ENCODE peak calls at places on chromosomes 12 and 14, in six cellular contexts. L is tibial artery, P is left ventricle myocardium inferior, H is DND-41, G is spleen, X is ascending aorta. B is an unnamed sample.

GRCh38 chr12:92879698-92880322 is 49.3 kb downstream of the EEA1 start:
- DNase-seq in L (no peak), P (no peak), H (no peak), G (no peak), X (no peak), B (no peak)

GRCh38 chr12:51951843-51952722 is 584 bp downstream of the ACVR1B start:
- DNase-seq in L (peak; percentile 60), P (no peak), H (peak; percentile 35), G (peak; percentile 81), X (no peak), B (no peak)

GRCh38 chr14:105859717-105860614 is 333.6 kb downstream of the TMEM121 start:
- DNase-seq in L (peak; percentile 3), P (peak; percentile 11), H (peak; percentile 54), G (peak; percentile 84), X (no peak), B (peak; percentile 57)

GRCh38 chr12:48157889-48158370 is 615 bp upstream of the ASB8 start:
- DNase-seq in L (no peak), P (no peak), H (peak; percentile 18), G (no peak), X (no peak), B (no peak)

GRCh38 chr12:4535092-4535491 is 3.6 kb upstream of the RAD51AP1 start:
- DNase-seq in L (no peak), P (no peak), H (no peak), G (no peak), X (no peak), B (no peak)

GRCh38 chr12:89765959-89766824 is 57.6 kb upstream of the ATP2B1 start:
- DNase-seq in L (no peak), P (no peak), H (no peak), G (no peak), X (no peak), B (no peak)

GRCh38 chr14:94594441-94594840 is 13.2 kb downstream of the SERPINA5 start:
- DNase-seq in L (no peak), P (no peak), H (no peak), G (no peak), X (no peak), B (no peak)

GRCh38 chr14:23177181-23177580 is 6.3 kb downstream of the SLC7A8 start:
- DNase-seq in L (no peak), P (no peak), H (no peak), G (no peak), X (no peak), B (no peak)

GRCh38 chr12:3753549-3754284 is 808 bp upstream of the CRACR2A start:
- DNase-seq in L (peak; percentile 25), P (peak; percentile 41), H (peak; percentile 28), G (peak; percentile 82), X (no peak), B (no peak)

GRCh38 chr12:3544296-3544965 is 53.4 kb downstream of the PRMT8 start:
- DNase-seq in L (no peak), P (no peak), H (no peak), G (no peak), X (no peak), B (no peak)

GRCh38 chr12:121582583-121583333 is 1.9 kb upstream of the KDM2B start:
- DNase-seq in L (no peak), P (no peak), H (no peak), G (no peak), X (no peak), B (no peak)

GRCh38 chr12:50166776-50167025 is 468 bp downstream of the CERS5 start:
- DNase-seq in L (no peak), P (peak; percentile 32), H (no peak), G (no peak), X (no peak), B (no peak)

GRCh38 chr12:94372379-94372930 is 87.2 kb downstream of the CEP83 start:
- DNase-seq in L (no peak), P (no peak), H (no peak), G (no peak), X (no peak), B (no peak)

GRCh38 chr14:39016733-39017095 is 86.3 kb downstream of the SEC23A start:
- DNase-seq in L (no peak), P (no peak), H (no peak), G (no peak), X (no peak), B (no peak)

GRCh38 chr12:23262670-23263069 is 637.7 kb downstream of the ETNK1 start:
- DNase-seq in L (no peak), P (no peak), H (no peak), G (no peak), X (no peak), B (no peak)

GRCh38 chr12:52648012-52648550 is 3.9 kb downstream of the KRT2 start:
- DNase-seq in L (no peak), P (no peak), H (no peak), G (no peak), X (no peak), B (no peak)

GRCh38 chr12:58757422-58757821 is 162.9 kb downstream of the LRIG3 start:
- DNase-seq in L (no peak), P (no peak), H (no peak), G (no peak), X (no peak), B (no peak)

GRCh38 chr14:39426605-39427004 is 5.6 kb downstream of the FBXO33 start:
- DNase-seq in L (no peak), P (no peak), H (no peak), G (no peak), X (no peak), B (no peak)

GRCh38 chr14:103905861-103906456 is 22.3 kb upstream of the TDRD9 start:
- DNase-seq in L (no peak), P (no peak), H (peak; percentile 15), G (peak; percentile 69), X (no peak), B (no peak)

GRCh38 chr12:108638141-108638823 is 4.6 kb upstream of the SELPLG start:
- DNase-seq in L (peak; percentile 41), P (no peak), H (peak; percentile 74), G (peak; percentile 82), X (no peak), B (no peak)

GRCh38 chr12:111687255-111687654 is 1.4 kb downstream of the ACAD10 start:
- DNase-seq in L (no peak), P (no peak), H (no peak), G (no peak), X (no peak), B (no peak)

GRCh38 chr14:93744876-93745275 is 43.4 kb downstream of the PRIMA1 start:
- DNase-seq in L (no peak), P (no peak), H (no peak), G (no peak), X (no peak), B (peak; percentile 29)

GRCh38 chr12:79534029-79534867 is 156.5 kb downstream of the PAWR start:
- DNase-seq in L (no peak), P (no peak), H (no peak), G (no peak), X (no peak), B (no peak)

GRCh38 chr14:99821519-99822165 is 28.4 kb downstream of the EML1 start:
- DNase-seq in L (no peak), P (no peak), H (peak; percentile 29), G (no peak), X (no peak), B (no peak)

GRCh38 chr12:67444542-67444941 is 175.4 kb downstream of the CAND1 start:
- DNase-seq in L (no peak), P (no peak), H (no peak), G (no peak), X (no peak), B (no peak)

GRCh38 chr12:65881965-65882413 is 57.7 kb downstream of the HMGA2 start:
- DNase-seq in L (peak; percentile 91), P (peak; percentile 83), H (no peak), G (peak; percentile 89), X (peak; percentile 33), B (no peak)
- TF ChIP-seq CTCF in L (peak; percentile 14), P (peak; percentile 50), H (no peak), G (no peak), X (no peak), B (no peak)

DNA sequence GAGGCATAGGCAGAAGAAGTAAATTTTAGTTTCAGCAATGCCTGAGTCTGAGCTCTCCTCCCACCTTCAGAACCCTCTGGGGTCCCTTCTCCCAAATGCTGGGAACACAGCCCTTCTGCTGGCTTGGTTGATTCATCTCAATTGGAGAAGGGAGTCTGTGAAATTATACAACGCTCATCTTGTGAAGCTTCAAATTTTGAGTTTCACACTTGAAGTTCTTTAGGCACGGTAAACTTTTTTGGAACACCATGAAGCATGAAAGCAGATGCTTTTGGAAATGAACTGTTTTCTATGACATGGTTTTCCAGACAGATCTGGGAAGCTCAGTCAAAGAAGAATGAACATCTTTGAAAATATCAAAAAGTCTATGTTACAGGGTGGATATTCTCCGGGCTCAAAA is 69.9 kb downstream of the TBK1 start:
- DNase-seq in L (no peak), P (no peak), H (no peak), G (no peak), X (no peak), B (no peak)
- H3K27ac ChIP-seq in L (no peak overlapping the region), P (no peak overlapping the region), H (peak overlapping the region; percentile 69), G (no peak overlapping the region), X (no peak overlapping the region), B (no peak overlapping the region)

GRCh38 chr14:51824191-51824590 is 36.2 kb upstream of the GNG2 start:
- DNase-seq in L (no peak), P (no peak), H (no peak), G (no peak), X (no peak), B (no peak)

GRCh38 chr14:51821822-51822221 is 38.6 kb upstream of the GNG2 start:
- DNase-seq in L (no peak), P (no peak), H (no peak), G (no peak), X (no peak), B (no peak)

GRCh38 chr14:51822499-51822898 is 37.9 kb upstream of the GNG2 start:
- DNase-seq in L (no peak), P (no peak), H (no peak), G (no peak), X (no peak), B (no peak)

GRCh38 chr14:51825926-51826325 is 34.5 kb upstream of the GNG2 start:
- DNase-seq in L (no peak), P (no peak), H (no peak), G (no peak), X (no peak), B (no peak)

GRCh38 chr14:51823706-51824105 is 36.7 kb upstream of the GNG2 start:
- DNase-seq in L (no peak), P (no peak), H (no peak), G (no peak), X (no peak), B (no peak)
- TF ChIP-seq CTCF in L (no peak), P (no peak), H (no peak), G (no peak), X (no peak), B (no peak)

GRCh38 chr12:14955876-14956811 is 5.3 kb downstream of the ARHGDIB start:
- DNase-seq in L (no peak), P (no peak), H (peak; percentile 48), G (no peak), X (no peak), B (no peak)

GRCh38 chr12:14952295-14952995 is 9.0 kb downstream of the ARHGDIB start:
- DNase-seq in L (no peak), P (no peak), H (peak; percentile 41), G (peak; percentile 73), X (no peak), B (no peak)

GRCh38 chr12:14954269-14954668 is 7.1 kb downstream of the ARHGDIB start:
- DNase-seq in L (no peak), P (no peak), H (peak; percentile 65), G (no peak), X (no peak), B (no peak)

GRCh38 chr12:14950982-14951746 is 10.2 kb downstream of the ARHGDIB start:
- DNase-seq in L (no peak), P (no peak), H (no peak), G (no peak), X (no peak), B (no peak)

GRCh38 chr12:14953752-14954151 is 7.6 kb downstream of the ARHGDIB start:
- DNase-seq in L (no peak), P (no peak), H (no peak), G (no peak), X (no peak), B (no peak)
- H3K27ac ChIP-seq in L (peak overlapping the region; percentile 31), P (peak overlapping the region; percentile 92), H (peak overlapping the region; percentile 95), G (peak overlapping the region; percentile 87), X (peak overlapping the region; percentile 91), B (no peak overlapping the region)